ENCODE peak calls at places on chromosome 11, in six cellular contexts. X is C1 segment of cervical spinal cord; V is CD4-positive, alpha-beta T cell; G is activated T-cell treated with anti-CD3 and anti-CD28 coated beads, Interleukin-2, amount 50 U/mL, for 1 hour; T is T-cell; U is neuronal stem cell. K is an unnamed sample.

GRCh38 chr11:19817870-19818269 is 105.2 kb downstream of the NAV2 start:
- DNase-seq in X (no peak), G (no peak), T (no peak), V (no peak), U (no peak), K (no peak)

GRCh38 chr11:129192150-129192549 is at the start of gene ARHGAP32:
- DNase-seq in X (no peak), U (no peak), T (peak; percentile 5), V (no peak), G (no peak), K (no peak)

GRCh38 chr11:19978668-19979518 is 181.4 kb downstream of the DBX1 start:
- DNase-seq in T (no peak), V (no peak), U (no peak), X (no peak), G (no peak), K (no peak)

GRCh38 chr11:75025561-75025960 is 36.8 kb downstream of the NEU3 start:
- DNase-seq in V (no peak), T (no peak), G (no peak), X (no peak), U (no peak), K (no peak)

GRCh38 chr11:134904103-134904502 is 492.1 kb upstream of the B3GAT1 start:
- DNase-seq in V (no peak), G (no peak), X (no peak), U (no peak), T (no peak), K (no peak)

GRCh38 chr11:2513441-2513840 is 68.6 kb downstream of the KCNQ1 start:
- DNase-seq in V (no peak), U (no peak), X (no peak), G (peak; percentile 12), T (no peak), K (no peak)

GRCh38 chr11:126347751-126348628 is 7.5 kb upstream of the ST3GAL4 start:
- DNase-seq in V (no peak), X (no peak), G (no peak), T (no peak), U (no peak), K (no peak)

GRCh38 chr11:2837096-2837601 is 48.4 kb downstream of the CDKN1C start:
- DNase-seq in G (no peak), U (peak; percentile 50), V (no peak), X (no peak), T (no peak), K (no peak)

GRCh38 chr11:78741794-78742193 is 167.1 kb upstream of the NARS2 start:
- DNase-seq in T (no peak), V (no peak), G (no peak), U (no peak), X (no peak), K (no peak)

GRCh38 chr11:62169935-62170334 is 20.1 kb upstream of the SCGB1D1 start:
- DNase-seq in V (no peak), U (no peak), T (no peak), X (no peak), G (no peak), K (no peak)

GRCh38 chr11:59601788-59602187 is 13.8 kb downstream of the OSBP start:
- DNase-seq in G (no peak), V (no peak), T (no peak), X (no peak), U (no peak), K (no peak)

GRCh38 chr11:73087730-73088129 is 54.4 kb downstream of the FCHSD2 start:
- DNase-seq in X (no peak), T (no peak), G (no peak), U (no peak), V (no peak), K (no peak)

GRCh38 chr11:9759519-9760179 is 95.8 kb downstream of the SWAP70 start:
- DNase-seq in X (no peak), G (peak; percentile 69), T (peak; percentile 48), V (peak; percentile 82), U (no peak), K (peak; percentile 58)

GRCh38 chr11:130999992-131000770 is 83.9 kb upstream of the SNX19 start:
- DNase-seq in T (no peak), X (no peak), U (no peak), G (no peak), V (no peak), K (no peak)

GRCh38 chr11:35056391-35057093 is 82.4 kb upstream of the CD44 start:
- DNase-seq in U (no peak), V (no peak), G (no peak), X (no peak), T (no peak), K (no peak)

GRCh38 chr11:95541715-95542114 is 247.9 kb downstream of the FAM76B start:
- DNase-seq in T (no peak), U (no peak), G (no peak), X (no peak), V (no peak), K (no peak)

GRCh38 chr11:62880231-62880802 is 379 bp upstream of the SLC3A2 start:
- DNase-seq in T (no peak), X (no peak), U (no peak), G (no peak), V (no peak), K (peak; percentile 14)

GRCh38 chr11:120354779-120355178 is 18.6 kb downstream of the ARHGEF12 start:
- DNase-seq in U (no peak), T (no peak), V (no peak), G (no peak), X (no peak), K (no peak)

GRCh38 chr11:45097721-45098493 is 48.5 kb upstream of the PRDM11 start:
- DNase-seq in X (no peak), T (peak; percentile 43), V (no peak), G (no peak), U (peak; percentile 89), K (peak; percentile 65)

GRCh38 chr11:126167476-126167875 is 44.0 kb downstream of the RPUSD4 start:
- DNase-seq in X (no peak), G (no peak), U (no peak), V (no peak), T (no peak), K (no peak)

GRCh38 chr11:88068848-88069554 is 106.2 kb downstream of the RAB38 start:
- DNase-seq in X (no peak), U (no peak), T (no peak), V (no peak), G (no peak), K (no peak)

GRCh38 chr11:119416606-119417580 is 6.1 kb downstream of the THY1 start:
- DNase-seq in X (no peak), T (no peak), U (no peak), G (no peak), V (no peak), K (no peak)

GRCh38 chr11:73221451-73221850 is 3.4 kb downstream of the P2RY2 start:
- DNase-seq in X (no peak), T (no peak), U (no peak), G (no peak), V (no peak), K (no peak)

GRCh38 chr11:1778141-1778911 is 14.6 kb upstream of the CTSD start:
- DNase-seq in X (no peak), G (no peak), T (no peak), U (no peak), V (no peak), K (no peak)

GRCh38 chr11:40118780-40119179 is 1340.7 kb downstream of the LRRC4C start:
- DNase-seq in X (no peak), U (no peak), V (no peak), G (no peak), T (no peak), K (no peak)